ENCODE peak calls at places on chromosomes 4 and X, in six cellular contexts. J is upper lobe of left lung, L is HCT116, C is transverse colon, G is vagina, Z is suprapubic skin. T is an unnamed sample. For H3K4me1, the result is how much of the 10 kb centered on the place peaks cover.

GRCh38 chrX:19697416-19697815 is 182.1 kb upstream of the MAP3K15 start:
- DNase-seq in J (no peak), Z (no peak), C (no peak), L (no peak), G (no peak), T (no peak)

GRCh38 chr4:108683479-108683878 is 33.1 kb downstream of the OSTC start:
- DNase-seq in G (no peak), C (no peak), J (no peak), L (peak), Z (no peak), T (no peak)

GRCh38 chr4:8201341-8201781 is 2.3 kb downstream of the SH3TC1 start:
- DNase-seq in C (peak), L (no peak), J (no peak), G (no peak), Z (no peak), T (no peak)

GRCh38 chr4:141158219-141158618 is 24.9 kb upstream of the RNF150 start:
- DNase-seq in J (no peak), G (no peak), Z (no peak), L (peak), C (no peak), T (no peak)

GRCh38 chrX:9730078-9730477 is 35.6 kb downstream of the GPR143 start:
- DNase-seq in Z (no peak), L (no peak), C (no peak), J (no peak), G (no peak), T (no peak)

GRCh38 chrX:545488-545887 is 85.1 kb upstream of the SHOX start:
- DNase-seq in J (no peak), G (no peak), C (no peak), Z (no peak), L (no peak), T (no peak)

GRCh38 chr4:66000500-66001117 is 330.3 kb upstream of the EPHA5 start:
- DNase-seq in L (no peak), G (no peak), C (no peak), J (no peak), Z (no peak), T (no peak)

GRCh38 chr4:83828601-83829000 is 292.7 kb downstream of the GPAT3 start:
- DNase-seq in J (no peak), L (no peak), C (no peak), G (no peak), Z (no peak), T (no peak)

GRCh38 chr4:4427478-4427870 is 40.6 kb downstream of the NSG1 start:
- DNase-seq in G (no peak), C (no peak), L (peak), Z (no peak), J (no peak), T (no peak)

GRCh38 chr4:184473515-184474260 is 662 bp downstream of the IRF2 start:
- DNase-seq in G (no peak), Z (no peak), C (peak), J (peak), L (no peak), T (peak)

GRCh38 chr4:73895201-73896177 is 26.3 kb downstream of the CXCL1 start:
- DNase-seq in L (no peak), G (no peak), J (no peak), C (peak), Z (no peak), T (no peak)

GRCh38 chrX:24838624-24839023 is 144.9 kb downstream of the POLA1 start:
- DNase-seq in G (no peak), J (no peak), C (no peak), Z (no peak), L (no peak), T (no peak)

GRCh38 chrX:57447856-57448255 is 144.0 kb upstream of the ZXDB start:
- DNase-seq in G (no peak), L (no peak), J (no peak), C (no peak), Z (no peak), T (no peak)

GRCh38 chrX:19682712-19683331 is 167.5 kb upstream of the MAP3K15 start:
- DNase-seq in J (peak), G (no peak), C (peak), L (no peak), Z (peak), T (peak)

GRCh38 chr4:177447417-177448004 is 5.3 kb upstream of the AGA start:
- DNase-seq in C (no peak), Z (no peak), L (no peak), G (no peak), J (no peak), T (no peak)

GRCh38 chr4:137638934-137639333 is 106.6 kb upstream of the PCDH18 start:
- DNase-seq in C (no peak), J (no peak), Z (no peak), G (no peak), L (no peak), T (no peak)

GRCh38 chrX:1223253-1223621 is 10.8 kb upstream of the CRLF2 start:
- DNase-seq in C (no peak), J (no peak), Z (no peak), L (no peak), G (no peak), T (no peak)

GRCh38 chr4:130125468-130125867 is 1029.5 kb downstream of the C4orf33 start:
- DNase-seq in C (no peak), Z (no peak), G (no peak), L (no peak), J (no peak), T (no peak)

GRCh38 chrX:122565952-122566351 is 618.1 kb upstream of the GRIA3 start:
- DNase-seq in Z (no peak), G (no peak), J (no peak), C (no peak), L (peak), T (no peak)

GRCh38 chr4:87073570-87074470 is 139.0 kb downstream of the AFF1 start:
- DNase-seq in Z (no peak), L (no peak), J (no peak), G (no peak), C (peak), T (no peak)

GRCh38 chrX:22220941-22221340 is 51.8 kb upstream of the CBLL2 start:
- DNase-seq in L (peak), Z (no peak), G (no peak), C (no peak), J (no peak), T (no peak)

GRCh38 chrX:71533514-71533849 is 578 bp downstream of the OGT start:
- DNase-seq in G (no peak), J (no peak), C (no peak), Z (no peak), L (no peak), T (no peak)

GRCh38 chr4:41359069-41359769 is 102.5 kb downstream of the UCHL1 start:
- DNase-seq in C (no peak), L (no peak), G (no peak), Z (no peak), J (peak), T (no peak)

GRCh38 chrX:119067023-119067739 is 5.6 kb upstream of the CT47C1 start:
- DNase-seq in C (peak), Z (no peak), L (peak), G (no peak), J (peak), T (peak)

GRCh38 chr4:73964862-73965611 is 16.8 kb downstream of the PF4 start:
- DNase-seq in G (no peak), C (no peak), J (peak), Z (no peak), L (peak), T (no peak)

GRCh38 chr4:186723207-186724047 is at the start of gene FAT1:
- DNase-seq in G (no peak), C (peak), J (peak), Z (no peak), L (no peak), T (peak)

GRCh38 chrX:51332188-51332942 is at the start of gene NUDT10:
- DNase-seq in J (peak), Z (no peak), G (no peak), C (peak), L (no peak), T (no peak)

GRCh38 chr4:183288955-183289354 is 31.1 kb downstream of the CLDN22 start:
- DNase-seq in L (no peak), Z (no peak), G (no peak), J (no peak), C (no peak), T (no peak)

GRCh38 chr4:127370495-127371069 is 262.2 kb upstream of the INTU start:
- DNase-seq in L (no peak), Z (no peak), G (no peak), J (peak), C (peak), T (no peak)

GRCh38 chr4:124640037-124640730 is 72.3 kb downstream of the ANKRD50 start:
- DNase-seq in L (peak), C (no peak), J (no peak), G (no peak), Z (no peak), T (peak)

GRCh38 chrX:46653482-46653881 is 79.9 kb downstream of the CHST7 start:
- DNase-seq in Z (no peak), C (no peak), J (no peak), G (no peak), L (no peak), T (no peak)

GRCh38 chr4:1199556-1200331 is 27.4 kb upstream of the SPON2 start:
- DNase-seq in Z (no peak), C (peak), G (peak), J (peak), L (no peak), T (no peak)

GRCh38 chr4:183349673-183350072 is 27.4 kb upstream of the CLDN24 start:
- DNase-seq in C (no peak), Z (no peak), J (no peak), G (no peak), L (no peak), T (no peak)

GRCh38 chr4:69026974-69027373 is 69.3 kb upstream of the UGT2B7 start:
- DNase-seq in G (no peak), L (no peak), Z (no peak), J (no peak), C (no peak), T (no peak)

GRCh38 chrX:150036181-150036580 is 97.9 kb upstream of the EOLA2 start:
- DNase-seq in L (no peak), G (no peak), J (no peak), C (peak), Z (no peak), T (no peak)

GRCh38 chr4:96170198-96170597 is 330.3 kb downstream of the PDHA2 start:
- DNase-seq in C (no peak), Z (no peak), J (no peak), G (no peak), L (no peak), T (no peak)

GRCh38 chr4:16843831-16844508 is 54.5 kb downstream of the LDB2 start:
- DNase-seq in Z (no peak), L (no peak), G (no peak), C (no peak), J (no peak), T (no peak)

GRCh38 chr4:62806786-62807185 is 1602.5 kb downstream of the TECRL start:
- DNase-seq in L (no peak), Z (no peak), J (no peak), C (peak), G (no peak), T (no peak)

GRCh38 chrX:39309018-39309620 is 507.9 kb downstream of the MID1IP1 start:
- DNase-seq in Z (no peak), C (no peak), J (no peak), G (peak), L (no peak), T (peak)

GRCh38 chr4:159175989-159176375 is 73.1 kb downstream of the RAPGEF2 start:
- DNase-seq in C (no peak), Z (no peak), J (no peak), G (no peak), L (no peak), T (no peak)
- H3K4me1 ChIP-seq in C (under half), Z (under half), J (half or more), G (under half), L (under half), T (under half)

GRCh38 chr4:105937759-105938158 is 42.5 kb downstream of the NPNT start:
- DNase-seq in C (no peak), G (no peak), Z (no peak), L (no peak), J (no peak), T (no peak)
- TF ChIP-seq POLR2A in C (no peak), G (no peak), Z (no peak), L (no peak), J (no peak), T (no peak)

GRCh38 chrX:99077099-99077498 is 1333.0 kb downstream of the PCDH19 start:
- DNase-seq in G (no peak), C (no peak), L (no peak), Z (no peak), J (no peak), T (no peak)

GRCh38 chrX:99078301-99078700 is 1331.8 kb downstream of the PCDH19 start:
- DNase-seq in G (no peak), J (no peak), Z (no peak), L (no peak), C (no peak), T (no peak)
- TF ChIP-seq POLR2AphosphoS5 in G (no peak), J (no peak), Z (no peak), L (no peak), C (no peak), T (no peak)

DNA sequence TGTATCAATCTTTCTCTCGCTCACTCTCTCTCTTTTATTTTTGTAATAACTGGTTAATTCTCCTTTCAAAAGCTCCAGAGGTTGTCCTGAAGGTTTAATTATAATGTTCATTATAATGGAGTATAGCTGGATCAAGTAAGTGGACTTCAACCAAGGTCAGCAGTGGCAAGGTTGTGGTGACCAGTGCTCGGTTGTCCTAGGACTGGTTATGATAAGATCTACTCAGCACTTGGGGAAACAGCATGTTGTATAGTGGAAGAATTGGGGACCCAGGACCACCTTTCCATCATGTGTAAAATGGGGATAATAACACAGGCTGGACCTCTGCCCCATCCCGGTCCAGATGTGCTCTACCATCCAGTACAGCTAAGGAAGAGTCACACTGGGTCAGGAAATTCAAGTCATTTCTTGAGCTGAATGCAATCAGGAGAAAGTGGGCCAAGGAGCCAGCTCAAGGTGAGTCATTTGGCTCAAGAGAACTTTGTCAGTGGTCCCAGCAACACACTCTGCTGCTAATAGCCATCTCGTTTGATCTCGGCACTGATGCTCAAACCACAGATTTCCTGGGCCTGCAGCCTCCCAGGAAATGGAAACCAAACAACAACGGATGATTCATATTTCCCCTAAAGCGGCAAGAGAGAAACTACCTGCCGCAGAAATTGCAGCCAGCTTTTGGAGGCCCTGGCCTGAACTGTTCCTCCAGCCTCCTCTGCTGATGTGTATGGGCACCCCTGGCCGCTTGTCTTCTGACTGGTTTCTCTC is 123.6 kb upstream of the RBPJ start:
- DNase-seq in J (peak), L (peak), C (peak), G (no peak), Z (no peak), T (no peak)
- H3K4me1 ChIP-seq in J (under half), L (under half), C (under half), G (under half), Z (under half), T (under half)

GRCh38 chr4:170026253-170026991 is at the start of gene MFAP3L:
- DNase-seq in Z (peak), J (peak), G (no peak), L (peak), C (peak), T (peak)
- TF ChIP-seq POLR2A in Z (peak), J (peak), G (peak), L (peak), C (peak), T (no peak)

GRCh38 chr4:31324814-31325213 is 604.6 kb downstream of the PCDH7 start:
- DNase-seq in J (no peak), Z (no peak), C (no peak), G (no peak), L (no peak), T (no peak)
- TF ChIP-seq POLR2AphosphoS5 in J (no peak), Z (no peak), C (no peak), G (no peak), L (no peak), T (no peak)

GRCh38 chrX:7117587-7117986 is 29.9 kb upstream of the STS start:
- DNase-seq in C (no peak), Z (no peak), L (no peak), J (no peak), G (no peak), T (no peak)

GRCh38 chrX:7119927-7120577 is 27.5 kb upstream of the STS start:
- DNase-seq in J (no peak), G (no peak), C (no peak), Z (no peak), L (no peak), T (no peak)

GRCh38 chrX:7115557-7115956 is 32.0 kb upstream of the STS start:
- DNase-seq in C (no peak), J (no peak), G (no peak), Z (no peak), L (no peak), T (no peak)

GRCh38 chrX:7112071-7112470 is 35.4 kb upstream of the STS start:
- DNase-seq in Z (no peak), J (no peak), G (no peak), L (no peak), C (no peak), T (no peak)

DNA sequence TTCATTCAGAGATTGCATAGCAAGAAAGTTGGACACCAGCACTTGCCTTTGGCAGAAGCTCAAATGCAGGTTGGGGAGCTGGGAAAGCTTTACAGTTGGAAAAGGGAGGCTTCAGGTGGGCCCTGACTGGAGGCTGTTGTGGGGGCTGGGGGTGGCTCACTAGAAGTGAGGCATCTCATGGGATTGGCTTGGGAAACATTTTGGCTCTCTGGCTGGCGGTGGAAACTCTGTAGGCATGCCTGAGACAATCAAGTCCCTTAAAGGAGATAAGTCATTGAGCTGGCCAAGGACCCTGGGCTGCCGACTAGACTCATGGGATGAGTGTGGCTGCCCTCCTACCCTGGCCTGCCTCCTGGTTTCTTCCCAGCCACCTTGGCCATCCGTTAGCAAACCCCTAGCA is 31.4 kb upstream of the STS start:
- DNase-seq in G (no peak), Z (no peak), L (no peak), C (no peak), J (no peak), T (no peak)
- H3K4me1 ChIP-seq in G (under half), Z (under half), L (under half), C (under half), J (under half), T (under half)